ENCODE peak calls at places on chromosomes 3 and 15, in four cellular contexts. P is GM12878, G is H1, F is K562. M is an unnamed sample. For H3K79me2, the result is how much of the 10 kb centered on the place peaks cover.

GRCh38 chr15:69439623-69440022 is 13.0 kb upstream of the RPLP1 start:
- DNase-seq in F (no peak), G (no peak), P (no peak), M (no peak)

GRCh38 chr3:185760550-185760949 is 64.3 kb downstream of the IGF2BP2 start:
- DNase-seq in G (peak), P (no peak), F (no peak), M (no peak)

GRCh38 chr3:51706021-51706485 is 815 bp upstream of the GRM2 start:
- DNase-seq in G (no peak), P (no peak), F (no peak), M (no peak)

GRCh38 chr15:39363761-39364586 is 216.9 kb upstream of the THBS1 start:
- DNase-seq in G (no peak), P (no peak), F (no peak), M (peak)

GRCh38 chr3:139617656-139618268 is 60.0 kb downstream of the NMNAT3 start:
- DNase-seq in P (no peak), G (no peak), F (no peak), M (no peak)

GRCh38 chr3:55792010-55792409 is 304.9 kb upstream of the WNT5A start:
- DNase-seq in G (no peak), F (no peak), P (no peak), M (no peak)

GRCh38 chr3:31532587-31533168 is at the start of gene STT3B:
- DNase-seq in G (no peak), P (peak), F (peak), M (peak)

GRCh38 chr3:139524841-139525538 is 14.6 kb downstream of the RBP1 start:
- DNase-seq in G (peak), F (no peak), P (no peak), M (no peak)

GRCh38 chr3:106530367-106530766 is 661.6 kb upstream of the CBLB start:
- DNase-seq in P (no peak), G (no peak), F (no peak), M (no peak)

GRCh38 chr3:138332472-138333073 is 2.9 kb upstream of the NME9 start:
- DNase-seq in P (no peak), F (peak), G (peak), M (peak)

GRCh38 chr15:25497934-25498333 is 59.1 kb upstream of the UBE3A start:
- DNase-seq in F (no peak), P (no peak), G (no peak), M (no peak)

GRCh38 chr15:74209560-74209958 is 7.0 kb upstream of the STRA6 start:
- DNase-seq in F (no peak), P (no peak), G (no peak), M (no peak)

GRCh38 chr15:77838061-77838460 is 205.3 kb upstream of the LINGO1 start:
- DNase-seq in G (no peak), F (no peak), P (no peak), M (no peak)

GRCh38 chr15:32098033-32098432 is 67.7 kb downstream of the CHRNA7 start:
- DNase-seq in F (no peak), G (no peak), P (no peak), M (no peak)

GRCh38 chr15:95324596-95325135 is 1005.8 kb upstream of the NR2F2 start:
- DNase-seq in P (no peak), F (no peak), G (no peak), M (no peak)

GRCh38 chr3:66665021-66665695 is 164.3 kb upstream of the LRIG1 start:
- DNase-seq in F (no peak), G (no peak), P (no peak), M (no peak)

GRCh38 chr3:1578105-1578833 is 485.4 kb downstream of the CNTN6 start:
- DNase-seq in P (no peak), F (no peak), G (no peak), M (no peak)

GRCh38 chr15:41336549-41336948 is 3.9 kb downstream of the NUSAP1 start:
- DNase-seq in P (no peak), F (peak), G (no peak), M (no peak)

GRCh38 chr3:17741621-17742091 is 775 bp downstream of the TBC1D5 start:
- DNase-seq in P (no peak), F (no peak), G (no peak), M (peak)

GRCh38 chr3:97579365-97579764 is 185.2 kb upstream of the ARL6 start:
- DNase-seq in F (no peak), G (no peak), P (peak), M (no peak)

GRCh38 chr3:45923755-45924154 is 19.5 kb upstream of the CXCR6 start:
- DNase-seq in G (no peak), F (no peak), P (no peak), M (no peak)

GRCh38 chr15:64386291-64386690 is 1.3 kb upstream of the TRIP4 start:
- DNase-seq in G (no peak), P (no peak), F (no peak), M (no peak)

GRCh38 chr15:89649013-89649625 is 6.1 kb downstream of the KIF7 start:
- DNase-seq in F (no peak), P (no peak), G (peak), M (no peak)

GRCh38 chr3:55826731-55827496 is 339.8 kb upstream of the WNT5A start:
- DNase-seq in G (no peak), F (no peak), P (no peak), M (no peak)

GRCh38 chr15:100454148-100454547 is 74.6 kb downstream of the CERS3 start:
- DNase-seq in G (no peak), P (no peak), F (no peak), M (no peak)
- H3K79me2 ChIP-seq in G (under half), P (under half), F (under half), M (under half)

GRCh38 chr3:177231237-177231636 is 34.0 kb upstream of the TBL1XR1 start:
- DNase-seq in P (no peak), F (no peak), G (no peak), M (no peak)

GRCh38 chr3:177237206-177237605 is 39.9 kb upstream of the TBL1XR1 start:
- DNase-seq in P (no peak), G (peak), F (peak), M (no peak)

GRCh38 chr3:177234121-177234520 is 36.8 kb upstream of the TBL1XR1 start:
- DNase-seq in G (no peak), P (no peak), F (no peak), M (no peak)

GRCh38 chr3:177238661-177239216 is 41.5 kb upstream of the TBL1XR1 start:
- DNase-seq in F (no peak), G (no peak), P (no peak), M (no peak)

GRCh38 chr3:177236704-177237103 is 39.4 kb upstream of the TBL1XR1 start:
- DNase-seq in G (no peak), F (no peak), P (no peak), M (no peak)
- TF ChIP-seq HDAC6 in G (no peak), F (no peak), P (no peak), M (no peak)

GRCh38 chr15:100120111-100120510 is 221.7 kb downstream of the ADAMTS17 start:
- DNase-seq in G (no peak), P (no peak), F (no peak), M (no peak)
- H3K79me2 ChIP-seq in G (under half), P (under half), F (under half), M (under half)

GRCh38 chr15:34584321-34584668 is 844 bp upstream of the GOLGA8B start:
- DNase-seq in F (no peak), G (no peak), P (no peak), M (no peak)
- TF ChIP-seq HDAC6 in F (no peak), G (no peak), P (no peak), M (no peak)

DNA sequence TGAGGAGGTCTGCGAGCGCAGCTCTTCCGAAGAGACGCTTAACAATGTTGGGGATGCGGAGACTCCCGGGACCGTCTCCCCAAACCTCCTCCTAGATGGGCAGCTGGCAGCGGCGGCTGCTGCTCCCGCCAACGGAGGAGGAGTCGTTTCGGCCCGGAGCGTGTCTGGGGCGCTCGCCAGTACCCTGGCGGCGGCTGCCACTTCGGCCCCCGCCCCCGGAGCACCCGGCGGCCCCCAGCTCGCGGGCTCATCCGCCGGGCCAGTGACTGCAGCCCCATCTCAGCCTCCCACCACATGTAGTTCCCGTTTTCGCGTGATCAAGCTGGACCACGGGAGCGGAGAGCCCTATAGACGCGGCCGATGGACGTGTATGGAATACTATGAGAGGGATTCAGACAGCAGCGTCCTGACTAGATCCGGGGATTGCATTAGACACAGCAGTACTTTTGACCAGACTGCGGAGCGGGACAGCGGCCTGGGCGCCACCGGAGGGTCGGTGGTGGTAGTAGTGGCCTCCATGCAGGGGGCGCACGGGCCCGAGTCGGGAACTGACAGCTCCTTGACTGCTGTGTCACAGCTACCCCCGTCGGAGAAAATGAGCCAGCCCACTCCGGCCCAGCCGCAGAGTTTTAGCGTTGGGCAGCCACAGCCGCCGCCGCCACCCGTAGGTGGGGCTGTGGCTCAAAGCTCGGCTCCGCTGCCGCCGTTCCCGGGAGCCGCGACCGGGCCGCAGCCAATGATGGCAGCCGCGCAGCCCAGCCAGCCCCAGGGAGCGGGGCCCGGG is 1.6 kb downstream of the TSC22D2 start:
- DNase-seq in F (peak), G (peak), P (no peak), M (peak)
- H3K79me2 ChIP-seq in F (half or more), G (half or more), P (half or more), M (half or more)

GRCh38 chr15:60858511-60859085 is 370.5 kb downstream of the RORA start:
- DNase-seq in P (no peak), F (no peak), G (no peak), M (no peak)

GRCh38 chr15:60854858-60855568 is 374.1 kb downstream of the RORA start:
- DNase-seq in P (no peak), F (no peak), G (no peak), M (no peak)

GRCh38 chr15:60865507-60865906 is 363.6 kb downstream of the RORA start:
- DNase-seq in F (no peak), P (no peak), G (no peak), M (no peak)

GRCh38 chr15:60859996-60860494 is 369.1 kb downstream of the RORA start:
- DNase-seq in G (no peak), P (no peak), F (no peak), M (no peak)
- TF ChIP-seq HDAC6 in G (no peak), P (no peak), F (no peak), M (no peak)

DNA sequence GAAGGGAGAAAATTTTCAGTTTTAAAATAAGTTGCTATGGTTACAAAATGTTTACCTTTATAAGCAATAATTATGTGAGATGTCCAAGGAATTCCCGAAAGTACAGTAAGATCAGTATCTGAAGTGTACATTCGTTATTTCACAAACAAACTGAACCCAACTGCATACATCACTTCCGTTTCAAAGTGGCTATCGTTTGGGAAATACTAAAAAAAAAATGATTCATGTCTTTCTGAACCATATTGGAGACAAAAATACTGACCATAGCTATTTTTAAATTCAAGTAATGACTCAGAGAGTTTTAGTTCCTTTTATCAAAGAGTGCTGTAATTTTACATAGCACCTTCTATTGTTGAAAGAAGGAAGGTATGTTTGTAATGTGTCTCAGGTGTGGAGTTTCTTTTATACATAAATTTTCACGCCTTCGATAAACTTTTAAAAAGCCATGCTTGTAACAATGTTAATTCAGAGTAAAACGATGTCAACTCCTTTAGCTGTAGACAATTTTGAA is 8.0 kb upstream of the ANKRD28 start:
- DNase-seq in P (peak), G (no peak), F (peak), M (no peak)
- H3K79me2 ChIP-seq in P (half or more), G (half or more), F (half or more), M (under half)

GRCh38 chr15:36960947-36961227 is 139.5 kb downstream of the MEIS2 start:
- DNase-seq in G (no peak), P (no peak), F (no peak), M (no peak)
- TF ChIP-seq HDAC6 in G (no peak), P (no peak), F (no peak), M (no peak)

GRCh38 chr15:67124111-67124510 is 58.7 kb downstream of the SMAD3 start:
- DNase-seq in G (no peak), P (no peak), F (peak), M (no peak)

GRCh38 chr15:67126551-67127333 is 61.3 kb downstream of the SMAD3 start:
- DNase-seq in P (no peak), G (no peak), F (no peak), M (peak)

GRCh38 chr15:67125589-67126502 is 60.4 kb downstream of the SMAD3 start:
- DNase-seq in P (no peak), F (peak), G (no peak), M (no peak)

GRCh38 chr15:67127334-67127664 is 61.9 kb downstream of the SMAD3 start:
- DNase-seq in G (no peak), F (no peak), P (no peak), M (no peak)

GRCh38 chr15:67124911-67125588 is 59.6 kb downstream of the SMAD3 start:
- DNase-seq in G (no peak), F (peak), P (no peak), M (no peak)
- H3K79me2 ChIP-seq in G (under half), F (under half), P (half or more), M (half or more)